ENCODE peak calls at places on chromosomes 6 and 20, in seven cellular contexts. L is IMR-90, S is trophoblast cell, P is H1, G is mesendoderm, Q is mesenchymal stem cell, D is H9. I is an unnamed sample.

GRCh38 chr6:157715766-157716171 is 107.3 kb upstream of the SNX9 start:
- DNase-seq in L (peak), S (peak), P (no peak), G (no peak), Q (peak), D (no peak), I (no peak)

GRCh38 chr6:41621367-41621766 is 16.9 kb upstream of the MDFI start:
- DNase-seq in L (no peak), S (no peak), P (no peak), G (no peak), Q (no peak), D (no peak), I (no peak)

GRCh38 chr6:147251072-147251471 is 46.9 kb downstream of the STXBP5 start:
- DNase-seq in L (no peak), S (no peak), P (no peak), G (no peak), Q (no peak), D (no peak), I (no peak)

GRCh38 chr6:160750276-160750689 is 48.2 kb downstream of the PLG start:
- DNase-seq in L (no peak), S (peak), P (peak), G (peak), Q (no peak), D (peak), I (peak)

GRCh38 chr20:1935696-1936366 is 40.6 kb downstream of the SIRPA start:
- DNase-seq in L (no peak), S (no peak), P (no peak), G (no peak), Q (no peak), D (no peak), I (no peak)

GRCh38 chr20:4099905-4100675 is 84.7 kb upstream of the RNF24 start:
- DNase-seq in L (peak), S (no peak), P (no peak), G (no peak), Q (no peak), D (no peak), I (no peak)

GRCh38 chr6:168345896-168346754 is 26.5 kb upstream of the DACT2 start:
- DNase-seq in L (no peak), S (no peak), P (no peak), G (no peak), Q (no peak), D (no peak), I (no peak)

GRCh38 chr20:45765307-45765910 is 26.3 kb downstream of the WFDC3 start:
- DNase-seq in L (no peak), S (no peak), P (no peak), G (peak), Q (no peak), D (no peak), I (no peak)

GRCh38 chr6:10598084-10598960 is 77.2 kb downstream of the GCNT2 start:
- DNase-seq in L (no peak), S (peak), P (no peak), G (peak), Q (no peak), D (no peak), I (no peak)

GRCh38 chr6:167750956-167751358 is 75.8 kb upstream of the AFDN start:
- DNase-seq in L (no peak), S (peak), P (no peak), G (peak), Q (peak), D (peak), I (no peak)

GRCh38 chr6:15280023-15280422 is 34.2 kb downstream of the JARID2 start:
- DNase-seq in L (peak), S (no peak), P (no peak), G (no peak), Q (no peak), D (no peak), I (no peak)

DNA sequence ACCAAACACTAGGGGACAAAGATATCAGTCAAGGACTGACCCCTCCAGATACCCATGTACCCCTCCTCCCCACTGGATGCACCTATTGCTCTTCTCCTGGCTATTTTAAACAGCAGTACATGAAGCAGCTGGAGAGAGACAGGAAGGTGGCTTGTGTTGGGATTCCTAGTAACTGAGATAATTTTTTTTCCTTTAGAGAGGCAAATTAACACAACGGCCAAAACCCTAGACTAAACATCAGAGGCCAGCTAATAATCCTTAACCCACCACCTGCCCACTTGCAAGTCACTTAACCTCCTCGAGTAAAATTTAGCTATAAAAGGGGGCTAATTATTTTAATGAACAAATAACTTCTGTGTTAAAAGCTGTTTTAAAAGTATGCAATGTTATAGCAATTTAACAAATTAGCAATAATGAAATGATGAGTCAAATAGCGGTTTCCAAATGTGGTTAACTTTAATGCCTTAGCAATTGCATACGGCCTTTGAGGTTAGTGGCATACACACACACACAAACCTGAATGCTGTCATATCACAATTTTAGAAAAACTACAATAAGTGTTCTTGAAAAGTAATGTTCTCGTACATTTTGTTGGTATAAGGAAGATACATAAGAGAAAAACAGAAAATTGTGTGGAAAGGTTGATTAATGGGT is 151.7 kb downstream of the FRK start:
- DNase-seq in L (no peak), S (no peak), P (no peak), G (no peak), Q (peak), D (no peak), I (no peak)
- H3K18ac ChIP-seq in L (no peak), S (no peak), P (no peak), G (no peak), Q (no peak), D (no peak), I (no peak)

GRCh38 chr6:92588126-92588525 is 831.2 kb downstream of the EPHA7 start:
- DNase-seq in L (no peak), S (no peak), P (no peak), G (no peak), Q (no peak), D (no peak), I (no peak)

GRCh38 chr6:92589970-92590369 is 829.4 kb downstream of the EPHA7 start:
- DNase-seq in L (peak), S (peak), P (no peak), G (peak), Q (peak), D (no peak), I (no peak)

GRCh38 chr6:92586236-92586977 is 833.0 kb downstream of the EPHA7 start:
- DNase-seq in L (no peak), S (no peak), P (no peak), G (no peak), Q (no peak), D (peak), I (no peak)

GRCh38 chr6:92587521-92587920 is 831.8 kb downstream of the EPHA7 start:
- DNase-seq in L (no peak), S (no peak), P (no peak), G (no peak), Q (no peak), D (no peak), I (no peak)
- H3K18ac ChIP-seq in L (no peak), S (no peak), P (no peak), G (no peak), Q (no peak), D (no peak), I (no peak)

GRCh38 chr6:1610497-1611321 is 994 bp downstream of the FOXC1 start:
- DNase-seq in L (peak), S (peak), P (no peak), G (no peak), Q (no peak), D (no peak), I (no peak)
- H3K18ac ChIP-seq in L (peak), S (no peak), P (no peak), G (peak), Q (no peak), D (no peak), I (peak)

GRCh38 chr6:81725127-81725526 is 27.4 kb downstream of the TENT5A start:
- DNase-seq in L (no peak), S (no peak), P (no peak), G (no peak), Q (no peak), D (no peak), I (no peak)

GRCh38 chr6:81727876-81728517 is 24.5 kb downstream of the TENT5A start:
- DNase-seq in L (no peak), S (no peak), P (no peak), G (no peak), Q (no peak), D (no peak), I (no peak)

GRCh38 chr6:81718126-81718525 is 34.4 kb downstream of the TENT5A start:
- DNase-seq in L (no peak), S (no peak), P (no peak), G (no peak), Q (no peak), D (no peak), I (no peak)

GRCh38 chr6:81720427-81720826 is 32.1 kb downstream of the TENT5A start:
- DNase-seq in L (no peak), S (no peak), P (no peak), G (no peak), Q (no peak), D (no peak), I (no peak)

DNA sequence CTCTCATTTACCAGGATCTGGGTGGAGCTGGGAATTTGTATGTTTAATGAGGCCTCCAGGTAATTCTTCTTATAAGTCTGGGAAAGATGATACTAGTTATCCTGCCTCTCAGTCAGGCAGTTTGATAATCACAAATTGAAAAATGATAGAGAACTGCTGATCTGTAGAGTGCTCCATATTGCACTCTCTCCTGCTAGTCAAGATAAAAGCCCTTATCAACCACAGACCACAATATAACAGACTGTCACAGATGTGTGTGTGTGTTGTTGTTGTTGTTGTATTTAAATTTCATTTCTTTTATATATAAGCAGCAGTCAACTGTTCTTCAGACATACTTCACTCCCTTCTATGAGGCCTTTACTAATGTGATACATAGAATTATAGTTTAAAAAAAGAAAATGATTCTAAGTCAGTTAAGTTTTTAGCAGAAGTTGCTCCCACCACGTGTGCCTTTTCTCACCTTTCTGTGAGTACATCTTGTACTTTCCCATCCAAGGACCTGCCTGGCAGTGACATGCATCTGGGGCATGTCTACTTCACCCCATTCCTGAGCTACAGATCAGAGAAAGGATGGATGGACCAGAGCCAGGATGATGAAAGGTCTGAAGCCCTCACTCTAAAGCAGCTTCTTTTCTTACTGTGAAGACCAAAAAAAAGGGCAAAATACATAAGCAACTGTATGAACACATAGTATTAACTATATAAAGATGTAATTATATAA is 29.8 kb downstream of the TENT5A start:
- DNase-seq in L (no peak), S (no peak), P (no peak), G (no peak), Q (no peak), D (no peak), I (no peak)
- H3K18ac ChIP-seq in L (no peak), S (no peak), P (no peak), G (no peak), Q (no peak), D (no peak), I (no peak)